ENCODE peak calls at places on chromosomes 5 and 9, in five cellular contexts. O, B, W, U and R are unnamed samples.

GRCh38 chr5:179237770-179238627 is 107.3 kb downstream of the ADAMTS2 start:
- DNase-seq in O (no peak), B (no peak), W (no peak), U (no peak), R (no peak)

GRCh38 chr5:62214701-62215100 is 91.3 kb upstream of the KIF2A start:
- DNase-seq in O (no peak), B (no peak), W (no peak), U (no peak), R (no peak)

GRCh38 chr9:92660266-92660665 is 9.7 kb downstream of the IPPK start:
- DNase-seq in O (no peak), B (no peak), W (no peak), U (no peak), R (no peak)

GRCh38 chr5:96293966-96294886 is 138.8 kb downstream of the PCSK1 start:
- DNase-seq in O (no peak), B (no peak), W (no peak), U (no peak), R (no peak)

GRCh38 chr5:92455011-92455410 is 1071.9 kb upstream of the ARRDC3 start:
- DNase-seq in O (no peak), B (no peak), W (no peak), U (peak), R (no peak)

GRCh38 chr9:112268421-112268820 is 65.0 kb downstream of the PTBP3 start:
- DNase-seq in O (no peak), B (no peak), W (no peak), U (no peak), R (no peak)

GRCh38 chr9:89433826-89434225 is 64.1 kb downstream of the SEMA4D start:
- DNase-seq in O (no peak), B (no peak), W (no peak), U (no peak), R (no peak)

GRCh38 chr9:22238809-22239684 is 207.6 kb upstream of the DMRTA1 start:
- DNase-seq in O (no peak), B (peak), W (peak), U (no peak), R (no peak)

GRCh38 chr9:650362-650761 is 191.1 kb upstream of the DMRT1 start:
- DNase-seq in O (no peak), B (no peak), W (no peak), U (no peak), R (peak)

GRCh38 chr9:88953401-88954029 is 37.8 kb upstream of the S1PR3 start:
- DNase-seq in O (no peak), B (peak), W (no peak), U (no peak), R (no peak)

GRCh38 chr9:114372971-114373591 is 14.7 kb downstream of the AKNA start:
- DNase-seq in O (no peak), B (no peak), W (no peak), U (peak), R (no peak)

GRCh38 chr9:101388507-101388993 is 3.7 kb upstream of the BAAT start:
- DNase-seq in O (no peak), B (peak), W (no peak), U (no peak), R (no peak)

GRCh38 chr5:133538718-133539117 is 73.6 kb downstream of the FSTL4 start:
- DNase-seq in O (no peak), B (no peak), W (no peak), U (no peak), R (no peak)

GRCh38 chr9:86434039-86434726 is 80.0 kb upstream of the TUT7 start:
- DNase-seq in O (no peak), B (peak), W (peak), U (no peak), R (peak)

GRCh38 chr9:79184821-79185220 is 386.9 kb upstream of the TLE4 start:
- DNase-seq in O (no peak), B (no peak), W (no peak), U (no peak), R (no peak)

GRCh38 chr5:83711982-83712601 is 8.6 kb downstream of the HAPLN1 start:
- DNase-seq in O (peak), B (peak), W (peak), U (no peak), R (no peak)
- TF ChIP-seq SUZ12 in O (no peak), B (no peak), W (no peak), U (no peak), R (no peak)

GRCh38 chr5:69331528-69332445 is 814 bp downstream of the CCDC125 start:
- DNase-seq in O (peak), B (peak), W (no peak), U (no peak), R (no peak)
- TF ChIP-seq SUZ12 in O (no peak), B (no peak), W (no peak), U (no peak), R (no peak)

DNA sequence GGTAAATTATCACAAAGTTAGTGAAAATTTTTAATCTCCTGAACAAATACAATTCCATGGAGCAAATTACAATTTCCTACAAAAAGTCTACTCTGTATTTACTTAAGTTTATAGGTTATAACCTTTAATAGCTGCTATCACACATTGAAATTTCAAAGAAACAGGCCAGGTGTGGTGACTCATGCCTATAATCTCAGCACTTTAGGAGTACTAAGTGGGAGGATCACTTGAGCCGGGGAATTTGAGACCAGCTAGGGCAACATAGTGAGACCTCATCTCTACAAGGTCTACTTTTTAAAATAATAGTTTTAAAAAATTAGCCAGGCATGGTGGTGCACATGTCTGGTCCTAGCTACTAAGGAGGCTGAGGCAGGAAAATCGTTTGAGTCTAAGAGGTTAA is 50.3 kb downstream of the HINT1 start:
- DNase-seq in O (no peak), B (no peak), W (no peak), U (no peak), R (no peak)
- TF ChIP-seq SUZ12 in O (no peak), B (no peak), W (no peak), U (no peak), R (no peak)

GRCh38 chr9:33851301-33851700 is 34.3 kb downstream of the UBE2R2 start:
- DNase-seq in O (no peak), B (no peak), W (no peak), U (no peak), R (no peak)

GRCh38 chr9:33850677-33851076 is 33.7 kb downstream of the UBE2R2 start:
- DNase-seq in O (no peak), B (no peak), W (no peak), U (no peak), R (no peak)

GRCh38 chr9:33856247-33856646 is 39.3 kb downstream of the UBE2R2 start:
- DNase-seq in O (no peak), B (no peak), W (no peak), U (no peak), R (no peak)

GRCh38 chr9:33850267-33850629 is 33.3 kb downstream of the UBE2R2 start:
- DNase-seq in O (peak), B (no peak), W (no peak), U (no peak), R (no peak)

DNA sequence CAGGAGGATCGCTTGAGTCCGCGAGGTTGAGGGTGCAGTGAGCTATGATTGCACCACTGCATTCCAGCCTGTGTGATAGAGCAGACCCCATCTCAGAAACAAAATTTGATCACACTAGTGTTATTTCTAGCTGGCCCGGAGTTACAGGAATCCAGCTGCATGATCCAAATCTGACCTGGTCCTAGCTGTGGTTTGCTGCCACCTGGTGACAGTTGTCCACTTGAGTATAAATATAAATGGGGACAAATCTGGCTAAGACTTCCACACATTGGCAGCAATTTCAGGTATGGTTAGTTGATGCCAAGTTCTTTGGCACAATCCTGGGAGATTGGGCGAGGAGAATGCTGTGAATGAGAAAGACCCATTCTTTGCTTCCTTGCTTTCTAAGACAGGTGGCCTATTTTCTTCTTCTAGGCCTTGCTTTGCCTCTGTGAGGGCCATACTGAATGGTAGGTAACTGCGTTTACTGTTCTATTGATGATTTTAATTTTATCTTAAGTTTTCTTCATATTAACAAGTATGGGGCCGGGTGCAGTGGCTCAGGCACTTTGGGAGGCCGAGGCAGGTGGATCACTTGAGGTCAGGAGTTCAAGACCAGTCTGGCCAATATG is 35.4 kb downstream of the UBE2R2 start:
- DNase-seq in O (peak), B (peak), W (peak), U (no peak), R (peak)
- TF ChIP-seq SUZ12 in O (no peak), B (no peak), W (no peak), U (no peak), R (no peak)

GRCh38 chr9:129482521-129483466 is 138.1 kb downstream of the C9orf50 start:
- DNase-seq in O (no peak), B (no peak), W (peak), U (no peak), R (no peak)
- TF ChIP-seq SUZ12 in O (peak), B (no peak), W (no peak), U (peak), R (no peak)

GRCh38 chr5:159800131-159800830 is 116.0 kb upstream of the ADRA1B start:
- DNase-seq in O (no peak), B (no peak), W (no peak), U (no peak), R (no peak)
- TF ChIP-seq SUZ12 in O (no peak), B (no peak), W (no peak), U (no peak), R (no peak)

DNA sequence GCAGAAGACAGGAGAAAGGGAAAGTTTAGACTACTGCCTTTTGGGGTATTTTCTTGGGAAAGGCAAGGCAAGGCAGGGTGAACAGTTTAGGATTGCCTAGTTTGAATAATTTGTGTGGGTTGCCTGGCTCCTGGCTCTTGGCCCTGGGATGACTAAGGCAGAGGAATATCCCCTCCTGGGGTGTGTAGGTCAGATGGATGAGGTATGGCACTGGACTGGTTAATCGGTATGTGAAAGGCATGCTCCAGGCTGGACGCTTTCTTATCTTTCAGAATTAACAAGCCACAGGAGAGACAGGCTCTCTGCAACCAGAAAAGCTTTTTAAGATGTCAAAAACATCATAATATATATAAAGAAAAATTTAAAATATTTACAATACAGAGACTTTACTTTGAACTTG is 58.6 kb downstream of the STARD4 start:
- DNase-seq in O (no peak), B (no peak), W (peak), U (no peak), R (no peak)
- TF ChIP-seq SUZ12 in O (no peak), B (no peak), W (no peak), U (no peak), R (no peak)

GRCh38 chr5:10567781-10568321 is 4.0 kb downstream of the ANKRD33B start:
- DNase-seq in O (no peak), B (no peak), W (no peak), U (no peak), R (no peak)
- TF ChIP-seq SUZ12 in O (no peak), B (no peak), W (no peak), U (no peak), R (no peak)